ENCODE peak calls at places on chromosome 3, in five cellular contexts. Y is heart left ventricle, T is mesenchymal stem cell, X is lung, A is colonic mucosa. E is an unnamed sample. For H3K36me3 and H3K9me3, the result is how much of the 10 kb centered on the place peaks cover.

GRCh38 chr3:46296826-46297225 is 54.6 kb downstream of the CCR3 start:
- DNase-seq in Y (no peak), T (no peak), X (no peak), A (no peak), E (no peak)

GRCh38 chr3:14564741-14565140 is 24.6 kb upstream of the GRIP2 start:
- DNase-seq in Y (peak), T (no peak), X (no peak), A (peak), E (no peak)

GRCh38 chr3:15215996-15216395 is 9.9 kb downstream of the CAPN7 start:
- DNase-seq in Y (no peak), T (no peak), X (no peak), A (no peak), E (no peak)

GRCh38 chr3:69710153-69710977 is 28.9 kb upstream of the MITF start:
- DNase-seq in Y (no peak), T (peak), X (no peak), A (no peak), E (no peak)

GRCh38 chr3:54783611-54784010 is 144.2 kb downstream of the LRTM1 start:
- DNase-seq in Y (no peak), T (peak), X (no peak), A (no peak), E (no peak)

GRCh38 chr3:46892285-46893145 is 15.0 kb downstream of the PTH1R start:
- DNase-seq in Y (peak), T (peak), X (peak), A (peak), E (no peak)

GRCh38 chr3:4509043-4509442 is 15.9 kb downstream of the ITPR1 start:
- DNase-seq in Y (no peak), T (no peak), X (no peak), A (no peak), E (no peak)

GRCh38 chr3:135871311-135871710 is 94.2 kb upstream of the PPP2R3A start:
- DNase-seq in Y (no peak), T (no peak), X (no peak), A (no peak), E (no peak)

GRCh38 chr3:134937256-134938023 is 142.4 kb downstream of the EPHB1 start:
- DNase-seq in Y (no peak), T (no peak), X (no peak), A (no peak), E (no peak)

GRCh38 chr3:18188491-18188890 is 236.6 kb downstream of the SATB1 start:
- DNase-seq in Y (no peak), T (no peak), X (no peak), A (no peak), E (no peak)

GRCh38 chr3:12175137-12175593 is 16.5 kb upstream of the TIMP4 start:
- DNase-seq in Y (no peak), T (peak), X (no peak), A (no peak), E (no peak)

DNA sequence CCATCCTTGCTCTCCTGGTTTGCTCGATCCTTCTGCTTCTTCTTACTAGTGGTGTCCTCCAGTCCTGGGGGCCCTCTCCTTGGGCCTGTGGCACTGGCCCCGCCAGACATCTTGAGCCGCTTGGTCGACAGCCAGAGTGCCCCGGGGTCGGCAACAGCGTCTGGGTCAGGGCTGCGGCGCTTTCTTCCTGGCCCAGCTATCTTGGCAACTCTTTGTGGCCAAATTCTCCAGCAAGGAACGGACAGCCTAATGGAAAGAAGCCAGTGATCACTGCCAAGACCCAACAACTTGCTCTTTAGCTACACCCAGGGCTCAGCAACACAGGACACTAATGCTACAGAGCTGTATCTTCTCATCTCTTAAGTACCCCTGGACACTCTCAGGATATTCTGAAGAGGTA is 1.6 kb downstream of the USP19 start:
- DNase-seq in Y (peak), T (peak), X (no peak), A (no peak), E (no peak)
- H3K36me3 ChIP-seq in Y (half or more), T (half or more), X (under half), A (under half), E (half or more)

GRCh38 chr3:44442591-44443309 is 34.7 kb downstream of the ZNF445 start:
- DNase-seq in Y (no peak), T (no peak), X (no peak), A (no peak), E (no peak)

GRCh38 chr3:44446929-44447328 is 30.5 kb downstream of the ZNF445 start:
- DNase-seq in Y (no peak), T (no peak), X (no peak), A (no peak), E (no peak)

GRCh38 chr3:44444437-44444836 is 33.0 kb downstream of the ZNF445 start:
- DNase-seq in Y (no peak), T (no peak), X (no peak), A (no peak), E (no peak)

GRCh38 chr3:44444896-44445691 is 32.4 kb downstream of the ZNF445 start:
- DNase-seq in Y (no peak), T (no peak), X (no peak), A (no peak), E (no peak)

DNA sequence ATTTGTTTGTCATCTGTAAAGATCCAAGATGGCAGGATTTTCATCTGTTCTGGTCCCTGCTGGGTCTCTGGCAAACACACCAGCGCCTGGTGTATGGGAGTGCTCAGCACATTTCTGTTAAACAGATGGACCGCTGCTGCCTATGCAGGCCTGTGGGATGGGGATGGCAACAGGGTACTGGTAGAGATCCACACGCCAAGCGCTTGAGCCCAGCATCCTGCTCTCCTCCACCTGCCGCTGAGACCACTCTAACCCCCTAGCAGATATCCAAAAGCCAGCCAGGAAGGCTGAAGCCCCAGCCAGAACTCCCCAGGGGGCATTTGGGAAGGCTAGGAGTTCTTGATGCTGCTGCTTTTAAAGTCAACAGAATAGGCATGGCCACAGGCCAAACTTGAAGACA is 31.7 kb downstream of the ZNF445 start:
- DNase-seq in Y (no peak), T (no peak), X (no peak), A (no peak), E (no peak)
- H3K9me3 ChIP-seq in Y (under half), T (under half), X (under half), A (under half), E (under half)

GRCh38 chr3:8888296-8888915 is 74.9 kb downstream of the RAD18 start:
- DNase-seq in Y (no peak), T (peak), X (no peak), A (no peak), E (no peak)
- H3K36me3 ChIP-seq in Y (under half), T (under half), X (under half), A (under half), E (under half)

GRCh38 chr3:44722103-44722401 is 7.4 kb upstream of the ZNF501 start:
- DNase-seq in Y (no peak), T (no peak), X (no peak), A (no peak), E (no peak)

GRCh38 chr3:44721231-44722102 is 8.0 kb upstream of the ZNF501 start:
- DNase-seq in Y (no peak), T (peak), X (no peak), A (no peak), E (no peak)
- H3K9me3 ChIP-seq in Y (half or more), T (half or more), X (half or more), A (under half), E (half or more)

DNA sequence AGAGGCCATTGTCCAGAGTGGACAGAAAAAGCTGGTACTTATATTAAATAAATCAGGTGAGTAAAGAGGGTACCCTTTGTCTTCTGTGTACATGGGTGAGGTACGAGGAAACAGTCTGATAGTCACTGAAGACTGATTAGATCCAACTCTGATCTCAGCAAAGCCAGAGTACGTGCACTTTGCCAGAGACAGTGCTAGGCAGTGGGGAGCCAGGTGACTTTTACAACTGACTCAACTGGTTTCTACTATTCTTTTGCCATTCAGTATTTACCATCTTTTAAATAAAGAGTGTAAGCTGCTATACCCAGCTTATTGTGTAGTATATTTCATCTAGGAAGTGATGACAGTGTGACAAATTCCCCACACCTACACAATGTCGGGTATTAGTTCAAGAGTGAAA is 3.3 kb downstream of the GNL3 start:
- DNase-seq in Y (no peak), T (no peak), X (no peak), A (no peak), E (no peak)
- H3K36me3 ChIP-seq in Y (half or more), T (half or more), X (under half), A (under half), E (half or more)

GRCh38 chr3:139975592-139976360 is 40.8 kb downstream of the CLSTN2 start:
- DNase-seq in Y (no peak), T (no peak), X (no peak), A (no peak), E (peak)

GRCh38 chr3:139974809-139975425 is 39.9 kb downstream of the CLSTN2 start:
- DNase-seq in Y (no peak), T (no peak), X (no peak), A (no peak), E (peak)

GRCh38 chr3:139982404-139982803 is 47.4 kb downstream of the CLSTN2 start:
- DNase-seq in Y (no peak), T (no peak), X (no peak), A (no peak), E (no peak)

GRCh38 chr3:139978966-139979365 is 44.0 kb downstream of the CLSTN2 start:
- DNase-seq in Y (no peak), T (no peak), X (no peak), A (no peak), E (peak)

DNA sequence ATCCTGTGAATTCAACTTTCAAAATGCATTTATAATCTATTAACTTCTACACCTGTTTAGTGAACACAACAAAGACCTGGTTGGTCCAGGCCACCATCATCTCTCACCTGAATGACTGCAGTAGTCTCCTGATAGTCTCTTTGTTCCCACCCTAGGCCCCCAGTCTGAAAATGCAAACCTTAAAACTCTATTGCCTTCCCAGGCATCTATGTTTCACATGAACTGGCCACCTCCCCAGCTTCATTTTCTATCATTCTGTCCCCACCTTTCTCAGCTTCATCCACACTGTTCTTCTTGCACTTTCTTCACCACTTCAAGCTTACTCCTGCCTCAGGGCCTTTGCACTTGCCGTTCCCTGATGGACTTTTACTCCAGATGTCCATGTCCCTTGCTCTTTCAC is 45.0 kb downstream of the CLSTN2 start:
- DNase-seq in Y (no peak), T (no peak), X (no peak), A (no peak), E (peak)
- H3K9me3 ChIP-seq in Y (under half), T (under half), X (under half), A (under half), E (under half)

DNA sequence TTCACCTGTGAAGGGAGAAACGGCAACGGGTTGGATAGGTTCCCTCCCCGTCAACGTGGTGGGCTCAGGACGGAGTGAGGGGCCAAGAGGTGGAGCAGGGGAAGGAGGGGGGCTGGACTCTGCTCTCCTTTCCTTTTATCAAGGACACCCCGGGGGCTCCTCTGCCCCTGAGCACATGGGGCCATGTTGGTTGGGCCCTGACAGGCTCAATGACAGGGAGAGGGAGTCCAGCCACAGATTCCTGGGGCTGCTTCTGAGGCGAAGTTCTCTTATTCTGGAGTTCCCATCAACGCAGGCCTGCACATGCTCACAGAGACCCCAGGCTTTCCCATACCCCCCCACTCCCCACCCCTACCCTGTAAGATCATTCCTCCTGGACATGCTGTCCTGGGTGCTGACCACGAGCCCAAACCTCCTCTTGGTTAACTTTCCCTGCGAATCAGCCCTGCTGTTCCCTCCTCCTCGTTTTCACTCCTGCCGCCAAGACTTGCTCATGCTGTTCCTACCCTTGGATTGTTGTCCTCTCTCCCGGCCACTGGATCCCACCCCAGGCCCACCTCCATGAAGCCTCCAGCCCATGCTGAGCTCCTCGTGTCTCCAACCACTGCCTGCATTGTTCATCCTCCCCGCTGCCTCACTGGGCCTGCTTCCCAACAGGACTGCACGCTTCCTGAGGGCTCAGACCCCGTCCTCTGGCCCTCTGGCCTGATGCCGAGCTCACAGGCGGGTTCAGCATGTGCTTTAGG is 61.2 kb downstream of the SENP2 start:
- DNase-seq in Y (no peak), T (no peak), X (no peak), A (no peak), E (no peak)
- H3K36me3 ChIP-seq in Y (under half), T (half or more), X (under half), A (under half), E (under half)

DNA sequence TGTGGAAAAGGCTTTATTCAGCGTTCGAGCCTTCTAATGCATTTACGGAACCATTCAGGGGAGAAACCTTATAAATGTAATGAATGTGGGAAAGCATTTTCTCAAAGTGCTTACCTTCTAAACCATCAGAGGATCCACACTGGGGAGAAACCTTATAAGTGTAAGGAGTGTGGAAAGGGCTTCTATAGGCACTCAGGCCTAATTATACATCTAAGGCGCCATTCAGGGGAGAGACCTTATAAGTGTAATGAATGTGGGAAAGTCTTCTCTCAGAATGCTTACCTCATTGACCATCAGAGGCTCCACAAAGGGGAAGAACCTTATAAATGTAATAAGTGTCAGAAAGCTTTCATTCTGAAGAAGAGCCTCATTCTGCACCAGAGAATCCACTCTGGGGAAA is 6.2 kb upstream of the ZNF35 start:
- DNase-seq in Y (no peak), T (no peak), X (no peak), A (no peak), E (no peak)
- H3K9me3 ChIP-seq in Y (half or more), T (half or more), X (under half), A (under half), E (under half)

GRCh38 chr3:57910988-57911387 is 97.2 kb upstream of the FLNB start:
- DNase-seq in Y (no peak), T (peak), X (no peak), A (peak), E (no peak)

DNA sequence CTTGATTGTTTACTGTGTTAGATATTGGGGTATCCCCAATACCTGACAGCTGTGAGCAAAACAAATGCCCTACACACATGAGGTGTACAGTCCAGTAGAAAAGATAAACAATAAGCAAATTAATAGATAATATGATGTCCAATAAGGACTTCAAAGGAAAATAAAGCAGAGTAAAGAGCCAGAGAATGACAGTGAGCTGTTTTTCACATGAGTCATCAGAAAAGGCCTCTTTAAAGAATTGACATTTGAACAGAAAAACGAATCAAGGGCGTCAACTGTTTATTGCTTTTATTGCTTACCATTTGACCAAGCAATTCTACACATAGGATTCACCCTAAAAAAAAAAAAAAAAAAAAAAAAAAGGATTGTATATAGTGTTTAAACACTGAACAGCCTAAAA is 96.6 kb upstream of the FLNB start:
- DNase-seq in Y (no peak), T (peak), X (no peak), A (no peak), E (no peak)
- H3K36me3 ChIP-seq in Y (half or more), T (half or more), X (under half), A (under half), E (under half)

GRCh38 chr3:362939-363338 is 166.4 kb downstream of the CHL1 start:
- DNase-seq in Y (no peak), T (no peak), X (no peak), A (no peak), E (no peak)
- H3K9me3 ChIP-seq in Y (under half), T (under half), X (under half), A (under half), E (under half)